ENCODE peak calls at places on chromosomes 6 and 20, in five cellular contexts. One of them, this sample, is unnamed.

GRCh38 chr6:4031442-4031841 is 47.5 kb downstream of the FAM217A start:
- DNase-seq in heart right ventricle: no peak
- DNase-seq in lung: no peak
- DNase-seq in cardiac muscle cell: no peak
- DNase-seq in sigmoid colon: no peak
- DNase-seq in this sample: no peak

GRCh38 chr6:167806061-167806700 is 20.5 kb upstream of the AFDN start:
- DNase-seq in heart right ventricle: no peak
- DNase-seq in lung: no peak
- DNase-seq in cardiac muscle cell: no peak
- DNase-seq in sigmoid colon: no peak
- DNase-seq in this sample: peak; percentile 77

GRCh38 chr6:128632131-128632530 is 111.7 kb upstream of the PTPRK start:
- DNase-seq in heart right ventricle: no peak
- DNase-seq in lung: no peak
- DNase-seq in cardiac muscle cell: no peak
- DNase-seq in sigmoid colon: no peak
- DNase-seq in this sample: no peak

GRCh38 chr6:135162678-135163439 is 18.2 kb upstream of the MYB start:
- DNase-seq in heart right ventricle: no peak
- DNase-seq in lung: no peak
- DNase-seq in cardiac muscle cell: peak; percentile 29
- DNase-seq in sigmoid colon: no peak
- DNase-seq in this sample: peak; percentile 62

GRCh38 chr6:112298021-112298745 is 43.8 kb upstream of the LAMA4 start:
- DNase-seq in heart right ventricle: no peak
- DNase-seq in lung: no peak
- DNase-seq in cardiac muscle cell: no peak
- DNase-seq in sigmoid colon: no peak
- DNase-seq in this sample: no peak

GRCh38 chr6:170273191-170273590 is 17.7 kb downstream of the DLL1 start:
- DNase-seq in heart right ventricle: no peak
- DNase-seq in lung: no peak
- DNase-seq in cardiac muscle cell: no peak
- DNase-seq in sigmoid colon: no peak
- DNase-seq in this sample: no peak

GRCh38 chr6:163454425-163454824 is 39.9 kb downstream of the QKI start:
- DNase-seq in heart right ventricle: no peak
- DNase-seq in lung: no peak
- DNase-seq in cardiac muscle cell: no peak
- DNase-seq in sigmoid colon: no peak
- DNase-seq in this sample: no peak

GRCh38 chr20:34111057-34111711 is 859 bp downstream of the EIF2S2 start:
- DNase-seq in heart right ventricle: no peak
- DNase-seq in lung: no peak
- DNase-seq in cardiac muscle cell: peak; percentile 45
- DNase-seq in sigmoid colon: peak; percentile 66
- DNase-seq in this sample: peak; percentile 31

GRCh38 chr6:53250761-53251672 is 97.7 kb downstream of the ELOVL5 start:
- DNase-seq in heart right ventricle: no peak
- DNase-seq in lung: no peak
- DNase-seq in cardiac muscle cell: no peak
- DNase-seq in sigmoid colon: no peak
- DNase-seq in this sample: no peak

GRCh38 chr6:82025271-82025670 is 222.3 kb downstream of the IBTK start:
- DNase-seq in heart right ventricle: no peak
- DNase-seq in lung: no peak
- DNase-seq in cardiac muscle cell: no peak
- DNase-seq in sigmoid colon: no peak
- DNase-seq in this sample: no peak

GRCh38 chr6:129243377-129243776 is 360.4 kb downstream of the LAMA2 start:
- DNase-seq in heart right ventricle: no peak
- DNase-seq in lung: no peak
- DNase-seq in cardiac muscle cell: peak; percentile 9
- DNase-seq in sigmoid colon: no peak
- DNase-seq in this sample: no peak

GRCh38 chr20:17648782-17649730 is 33.0 kb downstream of the RRBP1 start:
- DNase-seq in heart right ventricle: peak; percentile 44
- DNase-seq in lung: no peak
- DNase-seq in cardiac muscle cell: peak; percentile 16
- DNase-seq in sigmoid colon: peak; percentile 56
- DNase-seq in this sample: peak; percentile 58

GRCh38 chr6:62035952-62036351 is 250.1 kb downstream of the KHDRBS2 start:
- DNase-seq in heart right ventricle: no peak
- DNase-seq in lung: no peak
- DNase-seq in cardiac muscle cell: no peak
- DNase-seq in sigmoid colon: no peak
- DNase-seq in this sample: no peak

GRCh38 chr6:167588920-167589614 is 237.6 kb upstream of the AFDN start:
- DNase-seq in heart right ventricle: no peak
- DNase-seq in lung: no peak
- DNase-seq in cardiac muscle cell: no peak
- DNase-seq in sigmoid colon: peak; percentile 61
- DNase-seq in this sample: peak; percentile 12

GRCh38 chr6:71510057-71510713 is 221.6 kb downstream of the OGFRL1 start:
- DNase-seq in heart right ventricle: peak; percentile 19
- DNase-seq in lung: peak; percentile 46
- DNase-seq in cardiac muscle cell: no peak
- DNase-seq in sigmoid colon: peak; percentile 74
- DNase-seq in this sample: peak; percentile 26

GRCh38 chr6:136788069-136788902 is 4.0 kb downstream of the MAP3K5 start:
- DNase-seq in heart right ventricle: no peak
- DNase-seq in lung: no peak
- DNase-seq in cardiac muscle cell: no peak
- DNase-seq in sigmoid colon: no peak
- DNase-seq in this sample: no peak

GRCh38 chr20:64188682-64189529 is 24.7 kb downstream of the MYT1 start:
- DNase-seq in heart right ventricle: no peak
- DNase-seq in lung: no peak
- DNase-seq in cardiac muscle cell: no peak
- DNase-seq in sigmoid colon: no peak
- DNase-seq in this sample: peak; percentile 24

GRCh38 chr20:43750774-43751166 is 24.0 kb upstream of the GTSF1L start:
- DNase-seq in heart right ventricle: no peak
- DNase-seq in lung: no peak
- DNase-seq in cardiac muscle cell: no peak
- DNase-seq in sigmoid colon: no peak
- DNase-seq in this sample: no peak

GRCh38 chr6:156379946-156380707 is 397.1 kb upstream of the ARID1B start:
- DNase-seq in heart right ventricle: no peak
- DNase-seq in lung: no peak
- DNase-seq in cardiac muscle cell: no peak
- DNase-seq in sigmoid colon: no peak
- DNase-seq in this sample: no peak

GRCh38 chr6:125101656-125102055 is 51.9 kb upstream of the TPD52L1 start:
- DNase-seq in heart right ventricle: no peak
- DNase-seq in lung: no peak
- DNase-seq in cardiac muscle cell: no peak
- DNase-seq in sigmoid colon: no peak
- DNase-seq in this sample: no peak

GRCh38 chr20:1899169-1899525 is 3.9 kb downstream of the SIRPA start:
- DNase-seq in heart right ventricle: no peak
- DNase-seq in lung: no peak
- DNase-seq in cardiac muscle cell: no peak
- DNase-seq in sigmoid colon: no peak
- DNase-seq in this sample: no peak
- H3K27ac ChIP-seq in heart right ventricle: peak overlapping the region; percentile 71
- H3K27ac ChIP-seq in lung: no peak overlapping the region
- H3K27ac ChIP-seq in cardiac muscle cell: peak overlapping the region; percentile 69
- H3K27ac ChIP-seq in sigmoid colon: peak overlapping the region; percentile 94
- H3K27ac ChIP-seq in this sample: no peak overlapping the region

GRCh38 chr20:47377122-47377722 is 20.7 kb upstream of the ZMYND8 start:
- DNase-seq in heart right ventricle: no peak
- DNase-seq in lung: no peak
- DNase-seq in cardiac muscle cell: no peak
- DNase-seq in sigmoid colon: no peak
- DNase-seq in this sample: no peak
- TF ChIP-seq CTCF in heart right ventricle: no peak
- TF ChIP-seq CTCF in lung: no peak
- TF ChIP-seq CTCF in cardiac muscle cell: no peak
- TF ChIP-seq CTCF in sigmoid colon: no peak
- TF ChIP-seq CTCF in this sample: no peak

GRCh38 chr6:57421503-57421902 is 104.1 kb downstream of the PRIM2 start:
- DNase-seq in heart right ventricle: no peak
- DNase-seq in lung: no peak
- DNase-seq in cardiac muscle cell: no peak
- DNase-seq in sigmoid colon: no peak
- DNase-seq in this sample: no peak

DNA sequence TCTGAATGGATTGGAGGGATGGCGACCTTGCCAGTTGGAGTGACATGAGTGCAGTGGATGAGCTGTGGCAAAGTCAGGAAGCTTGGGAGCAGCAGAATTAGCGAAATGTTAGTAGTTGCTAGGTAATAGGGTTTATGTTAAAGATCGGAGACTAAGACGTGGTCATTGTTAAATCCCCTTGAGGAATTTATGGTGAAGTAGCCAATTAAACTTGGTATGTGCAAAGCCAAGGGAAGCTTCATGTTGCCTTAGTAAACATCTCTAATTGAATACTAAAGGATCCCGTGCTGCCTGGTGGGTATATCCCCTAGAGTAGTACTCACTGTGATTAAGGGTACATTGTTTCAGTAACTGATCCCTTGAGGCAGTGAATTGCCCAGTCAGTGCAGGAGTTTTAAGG is 106.0 kb downstream of the PRIM2 start:
- DNase-seq in heart right ventricle: no peak
- DNase-seq in lung: no peak
- DNase-seq in cardiac muscle cell: no peak
- DNase-seq in sigmoid colon: no peak
- DNase-seq in this sample: no peak
- H3K27ac ChIP-seq in heart right ventricle: no peak overlapping the region
- H3K27ac ChIP-seq in lung: no peak overlapping the region
- H3K27ac ChIP-seq in cardiac muscle cell: no peak overlapping the region
- H3K27ac ChIP-seq in sigmoid colon: no peak overlapping the region
- H3K27ac ChIP-seq in this sample: no peak overlapping the region

GRCh38 chr6:160818934-160819333 is 116.9 kb downstream of the PLG start:
- DNase-seq in heart right ventricle: no peak
- DNase-seq in lung: no peak
- DNase-seq in cardiac muscle cell: no peak
- DNase-seq in sigmoid colon: no peak
- DNase-seq in this sample: no peak
- TF ChIP-seq CTCF in heart right ventricle: no peak
- TF ChIP-seq CTCF in lung: no peak
- TF ChIP-seq CTCF in cardiac muscle cell: no peak
- TF ChIP-seq CTCF in sigmoid colon: no peak
- TF ChIP-seq CTCF in this sample: no peak

GRCh38 chr20:21456207-21456606 is 57.7 kb downstream of the NKX2-2 start:
- DNase-seq in heart right ventricle: no peak
- DNase-seq in lung: no peak
- DNase-seq in cardiac muscle cell: no peak
- DNase-seq in sigmoid colon: no peak
- DNase-seq in this sample: no peak
- H3K27ac ChIP-seq in heart right ventricle: no peak overlapping the region
- H3K27ac ChIP-seq in lung: no peak overlapping the region
- H3K27ac ChIP-seq in cardiac muscle cell: no peak overlapping the region
- H3K27ac ChIP-seq in sigmoid colon: no peak overlapping the region
- H3K27ac ChIP-seq in this sample: no peak overlapping the region

DNA sequence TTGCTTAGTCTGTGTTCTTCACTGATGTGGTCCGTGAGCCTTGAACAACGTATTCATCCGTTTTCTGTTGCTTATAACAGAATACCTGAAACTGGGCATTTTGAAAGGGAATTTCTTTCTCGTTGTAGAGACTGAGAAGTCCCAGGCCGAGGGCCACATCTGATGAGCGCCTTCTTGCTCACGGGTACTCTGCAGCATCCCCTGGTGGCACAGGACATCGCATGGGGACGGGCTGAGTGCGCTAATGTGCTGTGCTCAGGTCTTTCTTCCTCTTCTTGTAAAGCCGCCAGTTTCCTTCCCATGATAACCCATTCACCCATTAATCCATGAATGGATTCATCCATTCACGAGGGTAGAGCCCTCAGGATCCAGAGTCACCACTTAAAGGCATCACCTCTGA is 161.0 kb downstream of the NFATC2 start:
- DNase-seq in heart right ventricle: no peak
- DNase-seq in lung: no peak
- DNase-seq in cardiac muscle cell: no peak
- DNase-seq in sigmoid colon: peak; percentile 11
- DNase-seq in this sample: no peak
- TF ChIP-seq CTCF in heart right ventricle: no peak
- TF ChIP-seq CTCF in lung: no peak
- TF ChIP-seq CTCF in cardiac muscle cell: no peak
- TF ChIP-seq CTCF in sigmoid colon: no peak
- TF ChIP-seq CTCF in this sample: no peak

DNA sequence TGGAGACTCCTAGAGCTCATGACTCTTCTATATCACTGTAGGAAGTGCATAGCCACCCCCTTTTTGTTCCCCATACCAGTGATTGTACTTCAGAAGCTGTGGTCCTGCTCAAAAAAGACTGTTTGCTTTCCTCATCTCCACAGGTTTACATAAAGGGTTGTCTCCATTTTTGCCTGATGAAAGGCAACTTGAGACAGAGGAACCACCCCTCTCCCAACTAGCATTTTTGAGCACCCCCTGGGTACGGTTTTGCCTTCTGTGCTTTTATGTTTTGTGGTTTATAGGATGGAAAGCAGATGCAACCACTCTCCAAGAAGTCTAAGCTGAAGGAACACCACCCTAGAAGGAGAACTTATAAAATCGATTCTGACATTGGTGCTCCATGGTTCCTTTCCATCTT is 127.7 kb upstream of the SUPT3H start:
- DNase-seq in heart right ventricle: no peak
- DNase-seq in lung: no peak
- DNase-seq in cardiac muscle cell: no peak
- DNase-seq in sigmoid colon: no peak
- DNase-seq in this sample: no peak
- H3K27ac ChIP-seq in heart right ventricle: no peak overlapping the region
- H3K27ac ChIP-seq in lung: no peak overlapping the region
- H3K27ac ChIP-seq in cardiac muscle cell: no peak overlapping the region
- H3K27ac ChIP-seq in sigmoid colon: peak overlapping the region; percentile 54
- H3K27ac ChIP-seq in this sample: no peak overlapping the region

DNA sequence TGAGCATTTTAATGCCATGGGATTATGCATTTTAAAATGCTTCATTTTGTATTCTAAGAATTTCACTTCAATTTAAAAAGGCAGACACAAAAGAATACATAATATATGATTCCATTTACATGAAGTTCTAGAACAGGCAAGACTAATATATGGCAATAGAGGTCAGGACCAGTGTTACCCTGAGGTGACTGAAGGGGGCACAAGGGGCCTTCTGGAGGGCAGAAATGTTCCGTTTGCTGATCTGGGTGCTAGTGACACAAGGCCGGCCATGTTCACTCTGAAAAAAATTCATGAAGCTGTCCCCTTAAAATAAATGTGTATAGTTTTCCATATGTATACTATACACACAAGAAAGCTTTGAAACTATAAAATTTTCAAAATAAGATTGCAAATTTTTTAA is 28.5 kb downstream of the TASP1 start:
- DNase-seq in heart right ventricle: no peak
- DNase-seq in lung: no peak
- DNase-seq in cardiac muscle cell: peak; percentile 55
- DNase-seq in sigmoid colon: no peak
- DNase-seq in this sample: no peak
- TF ChIP-seq CTCF in heart right ventricle: peak; percentile 19
- TF ChIP-seq CTCF in lung: no peak
- TF ChIP-seq CTCF in cardiac muscle cell: no peak
- TF ChIP-seq CTCF in sigmoid colon: no peak
- TF ChIP-seq CTCF in this sample: no peak

This sample was measured in colonic mucosa.